ENCODE peak calls at places on chromosome 19, in four cellular contexts. Q, J, F and W are unnamed samples.
A peak's percentile ranks its signal among the peaks of the same experiment; 100 is the strongest.

GRCh38 chr19:55082023-55082851 is 6.6 kb downstream of the EPS8L1 start:
- DNase-seq in Q (peak; percentile 42), J (peak; percentile 97), F (peak; percentile 37), W (peak; percentile 72)

GRCh38 chr19:54162241-54162805 is 2.8 kb upstream of the LENG1 start:
- DNase-seq in Q (peak; percentile 44), J (peak; percentile 90), F (peak; percentile 86), W (peak; percentile 83)

GRCh38 chr19:52492201-52492960 is 35.1 kb upstream of the ZNF808 start:
- DNase-seq in Q (no peak), J (peak; percentile 97), F (no peak), W (peak; percentile 91)

GRCh38 chr19:49770529-49770928 is 3.7 kb downstream of the AP2A1 start:
- DNase-seq in Q (no peak), J (no peak), F (no peak), W (no peak)

GRCh38 chr19:15539638-15540037 is 31.3 kb downstream of the CYP4F22 start:
- DNase-seq in Q (no peak), J (no peak), F (no peak), W (no peak)

GRCh38 chr19:50258918-50259372 is 55.5 kb downstream of the MYH14 start:
- DNase-seq in Q (no peak), J (peak; percentile 84), F (peak; percentile 21), W (peak; percentile 57)

GRCh38 chr19:33193864-33194362 is at the start of gene LRP3:
- DNase-seq in Q (peak; percentile 11), J (peak; percentile 55), F (peak; percentile 12), W (peak; percentile 84)

GRCh38 chr19:10113592-10113963 is 2.1 kb downstream of the P2RY11 start:
- DNase-seq in Q (no peak), J (peak; percentile 62), F (peak; percentile 15), W (no peak)

GRCh38 chr19:49094505-49095482 is 9.5 kb downstream of the SNRNP70 start:
- DNase-seq in Q (no peak), J (no peak), F (no peak), W (no peak)

GRCh38 chr19:10138879-10139795 is 19.4 kb upstream of the EIF3G start:
- DNase-seq in Q (no peak), J (no peak), F (no peak), W (no peak)

GRCh38 chr19:21587549-21587948 is 82.1 kb downstream of the ZNF429 start:
- DNase-seq in Q (no peak), J (no peak), F (no peak), W (no peak)

GRCh38 chr19:15315101-15315500 is 17.2 kb downstream of the BRD4 start:
- DNase-seq in Q (no peak), J (no peak), F (peak; percentile 74), W (no peak)

GRCh38 chr19:42074513-42075363 is 1.2 kb upstream of the ZNF574 start:
- DNase-seq in Q (no peak), J (peak; percentile 50), F (no peak), W (no peak)

GRCh38 chr19:3606690-3607289 is at the start of gene TBXA2R:
- DNase-seq in Q (peak; percentile 43), J (peak; percentile 63), F (peak; percentile 59), W (peak; percentile 64)

GRCh38 chr19:10361569-10362011 is 18.8 kb downstream of the TYK2 start:
- DNase-seq in Q (no peak), J (no peak), F (no peak), W (no peak)

GRCh38 chr19:484494-484893 is 11.8 kb upstream of the MADCAM1 start:
- DNase-seq in Q (no peak), J (no peak), F (no peak), W (no peak)

GRCh38 chr19:55406869-55407624 is 541 bp downstream of the UBE2S start:
- DNase-seq in Q (no peak), J (no peak), F (no peak), W (peak; percentile 42)

GRCh38 chr19:9939301-9939913 is 3.1 kb upstream of the OLFM2 start:
- DNase-seq in Q (peak; percentile 60), J (peak; percentile 61), F (peak; percentile 29), W (peak; percentile 36)

GRCh38 chr19:7428651-7429113 is 60.2 kb downstream of the PEX11G start:
- DNase-seq in Q (no peak), J (no peak), F (no peak), W (no peak)

GRCh38 chr19:13169769-13170168 is 19.6 kb downstream of the IER2 start:
- DNase-seq in Q (peak; percentile 65), J (no peak), F (peak; percentile 99), W (no peak)

GRCh38 chr19:15836345-15836594 is 20.8 kb upstream of the OR10H1 start:
- DNase-seq in Q (peak; percentile 8), J (no peak), F (no peak), W (no peak)

GRCh38 chr19:15550847-15551182 is 42.5 kb downstream of the CYP4F22 start:
- DNase-seq in Q (no peak), J (peak; percentile 27), F (no peak), W (no peak)

GRCh38 chr19:21912654-21913053 is 76.7 kb upstream of the ZNF43 start:
- DNase-seq in Q (no peak), J (peak; percentile 15), F (no peak), W (no peak)

GRCh38 chr19:13597625-13598024 is 91.3 kb upstream of the CACNA1A start:
- DNase-seq in Q (peak; percentile 74), J (peak; percentile 76), F (peak; percentile 83), W (peak; percentile 79)

GRCh38 chr19:14686411-14686810 is 3.4 kb upstream of the ZNF333 start:
- DNase-seq in Q (peak; percentile 9), J (peak; percentile 61), F (peak; percentile 62), W (peak; percentile 8)

GRCh38 chr19:40735003-40735771 is 15.1 kb downstream of the ACTMAP start:
- DNase-seq in Q (no peak), J (no peak), F (no peak), W (no peak)

GRCh38 chr19:38049105-38049649 is 142.2 kb downstream of the SIPA1L3 start:
- DNase-seq in Q (no peak), J (no peak), F (no peak), W (no peak)

GRCh38 chr19:9250630-9251029 is at the start of gene OR7E24:
- DNase-seq in Q (no peak), J (no peak), F (no peak), W (no peak)

GRCh38 chr19:55090564-55090963 is 14.9 kb downstream of the EPS8L1 start:
- DNase-seq in Q (no peak), J (no peak), F (no peak), W (no peak)

GRCh38 chr19:8366961-8367326 is 3.0 kb downstream of the ANGPTL4 start:
- DNase-seq in Q (no peak), J (no peak), F (no peak), W (no peak)

GRCh38 chr19:15124572-15125231 is 17.5 kb downstream of the SYDE1 start:
- DNase-seq in Q (no peak), J (peak; percentile 87), F (no peak), W (no peak)

GRCh38 chr19:55181740-55182139 is 1.7 kb upstream of the SYT5 start:
- DNase-seq in Q (no peak), J (no peak), F (no peak), W (no peak)

GRCh38 chr19:2243274-2244121 is 5.6 kb upstream of the AMH start:
- DNase-seq in Q (no peak), J (no peak), F (no peak), W (no peak)

GRCh38 chr19:2245273-2245672 is 3.9 kb upstream of the AMH start:
- DNase-seq in Q (no peak), J (no peak), F (no peak), W (no peak)

GRCh38 chr19:2244486-2244885 is 4.6 kb upstream of the AMH start:
- DNase-seq in Q (no peak), J (no peak), F (no peak), W (no peak)

GRCh38 chr19:2242811-2243210 is 6.2 kb downstream of the SF3A2 start:
- DNase-seq in Q (no peak), J (no peak), F (no peak), W (no peak)

GRCh38 chr19:2244122-2244411 is 5.1 kb upstream of the AMH start:
- DNase-seq in Q (no peak), J (no peak), F (no peak), W (no peak)
- H2AFZ ChIP-seq in Q (no peak overlapping the region), J (no peak overlapping the region), F (no peak overlapping the region), W (no peak overlapping the region)

DNA sequence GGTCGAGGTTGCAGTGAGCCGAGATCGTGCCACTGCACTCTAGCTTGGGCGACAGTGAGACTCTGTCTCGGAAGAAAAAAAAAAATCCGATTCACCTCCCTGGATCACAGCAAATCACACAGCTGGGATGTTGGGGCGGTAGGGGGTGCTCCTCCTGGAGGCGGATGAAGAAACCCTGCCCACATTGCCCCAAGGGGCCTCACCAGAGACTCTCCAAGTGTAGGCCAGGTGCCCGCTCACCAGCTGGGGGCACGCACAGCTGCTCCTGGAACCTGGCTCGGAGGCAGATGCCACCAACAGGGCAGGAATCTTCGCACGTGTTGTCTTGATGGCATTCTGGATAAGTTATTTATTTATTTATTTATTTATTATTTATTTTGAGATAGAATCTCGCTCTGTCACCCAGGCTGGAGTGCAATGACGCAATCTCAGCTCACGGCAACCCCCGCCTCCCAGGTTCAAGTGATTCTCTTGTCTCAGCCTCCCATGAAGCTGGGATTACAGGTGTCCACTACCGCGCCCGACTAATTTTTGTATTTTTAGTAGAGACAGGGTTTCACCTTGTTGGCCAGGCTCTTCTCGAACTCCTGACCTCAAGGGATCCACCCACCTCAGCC is 3.1 kb downstream of the UQCR11 start:
- DNase-seq in Q (no peak), J (no peak), F (no peak), W (no peak)
- TF ChIP-seq CTCF in Q (no peak), J (no peak), F (no peak), W (no peak)

GRCh38 chr19:34359140-34359953 is 5.6 kb upstream of the GPI start:
- DNase-seq in Q (peak; percentile 96), J (peak; percentile 96), F (peak; percentile 96), W (peak; percentile 97)
- H2AFZ ChIP-seq in Q (peak overlapping the region; percentile 98), J (peak overlapping the region; percentile 100), F (peak overlapping the region; percentile 76), W (peak overlapping the region; percentile 75)

GRCh38 chr19:29858000-29858596 is 46.3 kb downstream of the CCNE1 start:
- DNase-seq in Q (no peak), J (peak; percentile 87), F (peak; percentile 37), W (peak; percentile 74)
- TF ChIP-seq CTCF in Q (peak; percentile 37), J (peak; percentile 70), F (peak; percentile 61), W (peak; percentile 70)

DNA sequence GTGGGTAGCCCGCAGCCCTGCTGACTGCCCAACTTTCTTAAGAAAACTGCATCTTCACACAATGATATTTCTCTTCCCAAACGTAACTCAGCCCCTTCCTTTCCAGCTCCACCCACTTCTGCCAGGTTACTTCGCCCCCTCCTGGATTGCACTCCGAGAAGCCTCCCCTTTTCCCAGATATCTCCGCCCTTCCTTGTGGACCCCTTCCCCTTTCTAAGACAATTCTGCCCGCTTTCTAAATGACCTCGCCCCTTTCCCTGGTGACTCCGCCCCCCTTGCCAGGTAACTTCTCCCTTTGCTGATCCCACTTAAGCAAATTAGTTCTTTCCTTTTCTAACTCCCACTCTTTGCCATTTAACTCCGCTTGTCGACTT is 2.6 kb downstream of the VSIG10L start:
- DNase-seq in Q (no peak), J (peak; percentile 91), F (no peak), W (peak; percentile 85)
- H2AFZ ChIP-seq in Q (peak overlapping the region; percentile 98), J (peak overlapping the region; percentile 77), F (peak overlapping the region; percentile 95), W (peak overlapping the region; percentile 92)

GRCh38 chr19:18995804-18996241 is 37.5 kb downstream of the SUGP2 start:
- DNase-seq in Q (peak; percentile 96), J (peak; percentile 93), F (peak; percentile 70), W (peak; percentile 89)
- TF ChIP-seq CTCF in Q (peak; percentile 83), J (peak; percentile 58), F (peak; percentile 70), W (peak; percentile 60)

GRCh38 chr19:45469835-45470146 is 2.0 kb downstream of the FOSB start:
- DNase-seq in Q (no peak), J (peak; percentile 95), F (no peak), W (no peak)
- H2AFZ ChIP-seq in Q (peak overlapping the region; percentile 66), J (peak overlapping the region; percentile 38), F (no peak overlapping the region), W (no peak overlapping the region)